ENCODE peak calls at places on chromosomes 5 and 9, in six cellular contexts. A is Caki2, L is GM10248, B is memory B cell, J is GM20000, W is lung microvascular endothelial cell. U is an unnamed sample.

GRCh38 chr5:133051117-133051546 is 681 bp upstream of the HSPA4 start:
- DNase-seq in A (no peak), L (no peak), B (no peak), J (no peak), W (no peak), U (no peak)

GRCh38 chr5:168282120-168282519 is 9.3 kb upstream of the WWC1 start:
- DNase-seq in A (no peak), L (no peak), B (no peak), J (no peak), W (no peak), U (no peak)

GRCh38 chr5:149406979-149407306 is 27.9 kb upstream of the IL17B start:
- DNase-seq in A (no peak), L (no peak), B (no peak), J (no peak), W (no peak), U (no peak)

GRCh38 chr9:127406799-127407504 is 10.0 kb downstream of the SLC2A8 start:
- DNase-seq in A (no peak), L (no peak), B (no peak), J (no peak), W (no peak), U (no peak)

GRCh38 chr5:82494942-82495341 is 216.8 kb upstream of the RPS23 start:
- DNase-seq in A (no peak), L (no peak), B (no peak), J (no peak), W (peak), U (no peak)

GRCh38 chr5:61319388-61320146 is 12.5 kb upstream of the ZSWIM6 start:
- DNase-seq in A (peak), L (peak), B (no peak), J (peak), W (peak), U (no peak)

GRCh38 chr5:9094582-9094981 is 451.3 kb downstream of the SEMA5A start:
- DNase-seq in A (no peak), L (no peak), B (no peak), J (no peak), W (no peak), U (no peak)

GRCh38 chr9:96176901-96177718 is 124.9 kb downstream of the HSD17B3 start:
- DNase-seq in A (no peak), L (no peak), B (no peak), J (no peak), W (no peak), U (no peak)

GRCh38 chr9:89749500-89750116 is 144.8 kb downstream of the GADD45G start:
- DNase-seq in A (no peak), L (no peak), B (no peak), J (no peak), W (no peak), U (no peak)

GRCh38 chr5:111017731-111018130 is 53.8 kb upstream of the TSLP start:
- DNase-seq in A (no peak), L (no peak), B (no peak), J (no peak), W (no peak), U (no peak)

GRCh38 chr5:142096382-142096781 is 12.2 kb upstream of the NDFIP1 start:
- DNase-seq in A (no peak), L (no peak), B (no peak), J (no peak), W (no peak), U (no peak)

GRCh38 chr5:157543825-157544622 is 31.6 kb downstream of the ADAM19 start:
- DNase-seq in A (no peak), L (no peak), B (no peak), J (no peak), W (peak), U (no peak)

GRCh38 chr9:76644647-76645250 is 119.5 kb upstream of the PCA3 start:
- DNase-seq in A (no peak), L (no peak), B (no peak), J (no peak), W (no peak), U (no peak)

GRCh38 chr5:158451983-158452710 is 593.2 kb upstream of the CLINT1 start:
- DNase-seq in A (no peak), L (no peak), B (no peak), J (no peak), W (no peak), U (no peak)

GRCh38 chr9:93593144-93593655 is 16.8 kb downstream of the PHF2 start:
- DNase-seq in A (no peak), L (no peak), B (no peak), J (no peak), W (no peak), U (no peak)

U was measured in LoVo.